ENCODE peak calls at places on chromosomes 2 and 18, in seven cellular contexts. One of them, this sample, is unnamed.

GRCh38 chr2:145736901-145737300 is 1217.0 kb upstream of the ZEB2 start:
- DNase-seq in PC-3: peak
- DNase-seq in hepatocyte: no peak
- DNase-seq in GM23248: no peak
- DNase-seq in neural progenitor cell: no peak
- DNase-seq in MM.1S: no peak
- DNase-seq in GM23338: no peak
- DNase-seq in this sample: no peak

GRCh38 chr2:232850039-232850438 is 20.0 kb upstream of the SNORC start:
- DNase-seq in GM23248: no peak
- DNase-seq in MM.1S: no peak
- DNase-seq in neural progenitor cell: no peak
- DNase-seq in GM23338: no peak
- DNase-seq in hepatocyte: no peak
- DNase-seq in PC-3: no peak
- DNase-seq in this sample: no peak

GRCh38 chr18:21004721-21005120 is 106.9 kb downstream of the ROCK1 start:
- DNase-seq in GM23248: peak
- DNase-seq in MM.1S: no peak
- DNase-seq in hepatocyte: peak
- DNase-seq in GM23338: no peak
- DNase-seq in PC-3: no peak
- DNase-seq in neural progenitor cell: no peak
- DNase-seq in this sample: no peak

GRCh38 chr2:187115627-187116026 is 266.7 kb upstream of the ZSWIM2 start:
- DNase-seq in MM.1S: no peak
- DNase-seq in PC-3: no peak
- DNase-seq in GM23338: no peak
- DNase-seq in GM23248: no peak
- DNase-seq in neural progenitor cell: no peak
- DNase-seq in hepatocyte: no peak
- DNase-seq in this sample: no peak

GRCh38 chr18:27843783-27844415 is 333.0 kb downstream of the CDH2 start:
- DNase-seq in PC-3: peak
- DNase-seq in hepatocyte: no peak
- DNase-seq in GM23338: no peak
- DNase-seq in MM.1S: no peak
- DNase-seq in GM23248: peak
- DNase-seq in neural progenitor cell: no peak
- DNase-seq in this sample: no peak

GRCh38 chr2:129740504-129740903 is 239.0 kb upstream of the RAB6C start:
- DNase-seq in GM23338: no peak
- DNase-seq in neural progenitor cell: no peak
- DNase-seq in PC-3: no peak
- DNase-seq in hepatocyte: no peak
- DNase-seq in GM23248: no peak
- DNase-seq in MM.1S: no peak
- DNase-seq in this sample: no peak

GRCh38 chr2:209566250-209566649 is 142.4 kb downstream of the MAP2 start:
- DNase-seq in PC-3: no peak
- DNase-seq in hepatocyte: no peak
- DNase-seq in neural progenitor cell: no peak
- DNase-seq in MM.1S: no peak
- DNase-seq in GM23338: no peak
- DNase-seq in GM23248: no peak
- DNase-seq in this sample: no peak

GRCh38 chr2:196610796-196611195 is 28.7 kb upstream of the CCDC150 start:
- DNase-seq in neural progenitor cell: no peak
- DNase-seq in hepatocyte: no peak
- DNase-seq in PC-3: no peak
- DNase-seq in GM23338: no peak
- DNase-seq in GM23248: no peak
- DNase-seq in MM.1S: no peak
- DNase-seq in this sample: no peak

GRCh38 chr2:239263231-239263936 is 137.4 kb downstream of the HDAC4 start:
- DNase-seq in GM23338: no peak
- DNase-seq in PC-3: no peak
- DNase-seq in GM23248: no peak
- DNase-seq in MM.1S: no peak
- DNase-seq in neural progenitor cell: no peak
- DNase-seq in hepatocyte: peak
- DNase-seq in this sample: no peak

GRCh38 chr2:145715601-145716000 is 1195.7 kb upstream of the ZEB2 start:
- DNase-seq in PC-3: peak
- DNase-seq in neural progenitor cell: no peak
- DNase-seq in GM23338: no peak
- DNase-seq in hepatocyte: no peak
- DNase-seq in GM23248: peak
- DNase-seq in MM.1S: no peak
- DNase-seq in this sample: no peak

DNA sequence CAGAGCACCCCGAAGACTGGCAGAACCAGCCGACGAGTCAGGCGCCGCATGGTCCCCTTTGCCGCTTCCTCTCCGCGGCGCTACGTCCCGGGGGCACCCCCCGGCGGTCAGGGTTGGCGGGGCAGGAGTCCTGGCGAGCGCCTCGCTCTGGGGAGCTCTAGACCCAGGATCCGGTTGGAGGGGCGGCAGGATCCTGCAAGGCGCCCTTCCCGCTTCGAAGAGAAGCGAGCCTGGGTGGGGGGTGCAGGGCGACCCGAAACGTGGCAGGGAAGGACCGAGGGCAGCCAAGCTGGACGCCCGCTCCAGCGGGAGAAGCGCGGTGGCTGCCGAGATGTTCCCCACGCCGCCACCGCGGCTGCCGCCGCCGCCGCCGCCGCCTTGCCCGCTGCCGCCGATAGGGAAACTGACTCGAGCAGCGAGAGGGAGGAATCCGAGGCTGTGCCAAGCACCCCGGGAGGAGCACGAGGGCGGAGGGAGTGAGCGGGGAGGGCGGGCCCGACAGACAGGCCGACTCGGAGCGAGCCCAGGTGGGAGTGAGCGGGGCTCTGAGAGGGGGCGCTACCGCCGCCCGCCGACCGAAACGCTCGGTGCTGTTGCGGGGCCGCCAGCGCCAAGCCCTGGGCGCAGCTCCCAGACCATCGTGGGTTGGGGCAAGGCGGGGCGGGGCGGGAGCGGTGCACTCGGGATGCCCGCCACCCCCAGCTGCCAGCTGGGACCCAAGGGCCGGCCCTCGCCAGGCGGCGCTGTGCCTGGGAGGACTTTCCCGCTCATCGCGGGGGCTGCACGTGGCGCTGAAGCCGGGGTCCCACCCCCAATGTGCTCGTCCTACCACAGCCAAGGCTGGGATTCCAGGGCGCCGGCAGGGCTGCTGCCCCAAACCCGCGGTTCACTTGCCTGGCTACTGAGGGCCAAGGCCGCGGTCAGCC is at the start of gene GALNT14:
- DNase-seq in PC-3: peak
- DNase-seq in GM23338: peak
- DNase-seq in GM23248: peak
- DNase-seq in neural progenitor cell: peak
- DNase-seq in hepatocyte: peak
- DNase-seq in MM.1S: peak
- DNase-seq in this sample: no peak
- TF ChIP-seq EZH2 in PC-3: peak
- TF ChIP-seq EZH2 in GM23338: no peak
- TF ChIP-seq EZH2 in GM23248: no peak
- TF ChIP-seq EZH2 in neural progenitor cell: peak
- TF ChIP-seq EZH2 in hepatocyte: no peak
- TF ChIP-seq EZH2 in MM.1S: no peak
- TF ChIP-seq EZH2 in this sample: no peak

GRCh38 chr2:43790118-43790517 is 16.3 kb downstream of the DYNC2LI1 start:
- DNase-seq in GM23248: no peak
- DNase-seq in PC-3: no peak
- DNase-seq in hepatocyte: no peak
- DNase-seq in GM23338: no peak
- DNase-seq in MM.1S: no peak
- DNase-seq in neural progenitor cell: no peak
- DNase-seq in this sample: no peak
- TF ChIP-seq EZH2phosphoT487 in GM23248: no peak
- TF ChIP-seq EZH2phosphoT487 in PC-3: no peak
- TF ChIP-seq EZH2phosphoT487 in hepatocyte: no peak
- TF ChIP-seq EZH2phosphoT487 in GM23338: no peak
- TF ChIP-seq EZH2phosphoT487 in MM.1S: no peak
- TF ChIP-seq EZH2phosphoT487 in neural progenitor cell: no peak
- TF ChIP-seq EZH2phosphoT487 in this sample: no peak

DNA sequence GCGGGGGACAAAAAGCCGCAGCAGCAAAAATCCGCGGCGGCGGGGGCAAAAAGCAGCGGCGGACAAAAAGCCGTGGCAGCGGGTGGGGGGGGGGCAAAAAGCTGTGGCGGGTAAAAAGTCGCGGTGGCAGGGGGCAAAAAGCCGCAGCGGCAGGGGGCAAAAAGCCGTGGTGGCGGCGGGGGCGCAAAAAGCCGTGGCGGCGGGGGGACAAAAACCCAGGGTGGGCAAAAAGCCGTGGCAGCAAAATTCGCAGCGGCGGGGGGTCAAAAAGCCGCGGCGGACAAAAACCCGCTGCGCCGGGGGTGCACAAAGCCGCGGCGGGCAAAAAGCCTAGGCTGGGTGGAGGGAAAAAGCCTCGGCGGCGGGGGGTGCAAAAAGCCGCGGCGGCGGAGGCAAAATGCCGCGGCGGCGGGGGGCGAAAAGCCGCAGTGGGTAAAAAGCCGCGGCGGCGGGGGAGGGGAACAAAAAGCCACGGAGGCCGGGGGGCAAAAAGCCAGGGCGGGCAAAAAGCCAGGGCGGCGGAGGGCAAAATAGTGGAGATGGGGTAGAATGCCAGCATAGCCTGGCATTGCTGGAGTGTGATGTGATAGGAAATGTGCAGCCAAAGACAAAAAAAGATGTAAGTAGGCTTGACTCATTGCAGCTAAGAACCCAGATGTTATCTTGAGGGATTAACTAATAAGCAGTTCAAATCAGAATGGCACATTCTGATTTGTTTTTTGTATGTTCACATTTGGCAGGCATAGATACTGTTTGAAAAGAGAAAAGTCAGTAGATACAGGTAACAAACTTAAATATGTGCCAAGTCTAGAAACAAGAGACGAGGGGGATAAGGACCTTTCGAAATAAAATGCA is 1076.3 kb downstream of the RPIA start:
- DNase-seq in MM.1S: no peak
- DNase-seq in hepatocyte: no peak
- DNase-seq in GM23248: no peak
- DNase-seq in PC-3: no peak
- DNase-seq in neural progenitor cell: no peak
- DNase-seq in GM23338: peak
- DNase-seq in this sample: no peak
- TF ChIP-seq EZH2 in MM.1S: no peak
- TF ChIP-seq EZH2 in hepatocyte: no peak
- TF ChIP-seq EZH2 in GM23248: peak
- TF ChIP-seq EZH2 in PC-3: no peak
- TF ChIP-seq EZH2 in neural progenitor cell: no peak
- TF ChIP-seq EZH2 in GM23338: peak
- TF ChIP-seq EZH2 in this sample: no peak

DNA sequence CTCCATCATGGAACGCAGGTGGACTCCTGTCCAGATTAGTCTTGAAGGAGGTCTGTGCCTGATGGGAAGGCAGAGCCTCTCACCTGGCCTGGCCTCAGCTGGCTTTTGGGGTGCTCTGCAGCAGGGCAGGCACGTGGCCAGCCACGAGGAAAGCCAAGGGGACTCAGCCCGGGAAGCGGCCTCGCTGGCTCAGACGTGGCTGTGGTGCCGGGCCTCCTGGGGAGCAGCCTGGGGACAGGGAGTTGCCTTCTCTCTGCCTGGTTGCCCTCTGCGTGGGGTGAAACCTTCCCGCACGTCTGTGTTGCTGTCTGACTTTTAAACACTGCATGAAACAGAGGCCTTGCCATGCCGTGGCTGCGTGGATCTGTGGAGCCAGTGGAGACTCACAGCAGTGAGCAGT is 45.0 kb downstream of the RTP5 start:
- DNase-seq in GM23248: no peak
- DNase-seq in GM23338: no peak
- DNase-seq in hepatocyte: no peak
- DNase-seq in PC-3: no peak
- DNase-seq in MM.1S: no peak
- DNase-seq in neural progenitor cell: no peak
- DNase-seq in this sample: no peak
- TF ChIP-seq EZH2phosphoT487 in GM23248: no peak
- TF ChIP-seq EZH2phosphoT487 in GM23338: no peak
- TF ChIP-seq EZH2phosphoT487 in hepatocyte: no peak
- TF ChIP-seq EZH2phosphoT487 in PC-3: no peak
- TF ChIP-seq EZH2phosphoT487 in MM.1S: no peak
- TF ChIP-seq EZH2phosphoT487 in neural progenitor cell: no peak
- TF ChIP-seq EZH2phosphoT487 in this sample: no peak

This sample was measured in HCT116.